ENCODE peak calls at places on chromosomes 3 and 15, in six cellular contexts. E is IMR-90, C is H9, X is neuronal stem cell, D is mesenchymal stem cell, K is H1. Q is an unnamed sample.

GRCh38 chr3:181250714-181251113 is 261.2 kb upstream of the DNAJC19 start:
- DNase-seq in E (no peak), C (no peak), X (no peak), D (no peak), K (no peak), Q (no peak)

GRCh38 chr3:21705769-21706168 is 45.2 kb downstream of the ZNF385D start:
- DNase-seq in E (peak), C (no peak), X (no peak), D (no peak), K (no peak), Q (peak)

GRCh38 chr3:70736009-70736408 is 423.6 kb upstream of the MDFIC2 start:
- DNase-seq in E (peak), C (no peak), X (no peak), D (peak), K (no peak), Q (no peak)

GRCh38 chr15:74156678-74157411 is 16.7 kb upstream of the ISLR start:
- DNase-seq in E (no peak), C (peak), X (no peak), D (peak), K (no peak), Q (no peak)

GRCh38 chr3:17183951-17184550 is 299.3 kb downstream of the PLCL2 start:
- DNase-seq in E (peak), C (no peak), X (no peak), D (peak), K (no peak), Q (peak)

GRCh38 chr3:186997061-186998054 is 67.0 kb downstream of the ST6GAL1 start:
- DNase-seq in E (no peak), C (no peak), X (no peak), D (no peak), K (no peak), Q (no peak)

GRCh38 chr3:115713247-115713646 is 89.9 kb downstream of the GAP43 start:
- DNase-seq in E (peak), C (no peak), X (no peak), D (no peak), K (no peak), Q (no peak)

GRCh38 chr3:195863121-195864061 is 45.0 kb downstream of the TNK2 start:
- DNase-seq in E (peak), C (peak), X (peak), D (peak), K (peak), Q (peak)

GRCh38 chr3:55912880-55913279 is 425.8 kb upstream of the WNT5A start:
- DNase-seq in E (no peak), C (no peak), X (no peak), D (no peak), K (no peak), Q (no peak)

GRCh38 chr15:85927936-85928537 is 133.3 kb upstream of the KLHL25 start:
- DNase-seq in E (no peak), C (no peak), X (no peak), D (no peak), K (no peak), Q (no peak)

GRCh38 chr3:38139652-38140051 is 1.2 kb downstream of the MYD88 start:
- DNase-seq in E (no peak), C (no peak), X (no peak), D (no peak), K (peak), Q (no peak)

GRCh38 chr15:97023131-97023844 is 692.8 kb downstream of the NR2F2 start:
- DNase-seq in E (no peak), C (no peak), X (no peak), D (peak), K (no peak), Q (no peak)

GRCh38 chr15:74369084-74369745 is 1.8 kb upstream of the CYP11A1 start:
- DNase-seq in E (no peak), C (no peak), X (no peak), D (no peak), K (no peak), Q (no peak)

GRCh38 chr3:15339786-15340215 is 7.4 kb upstream of the SH3BP5 start:
- DNase-seq in E (peak), C (no peak), X (no peak), D (peak), K (no peak), Q (no peak)

GRCh38 chr3:15367059-15367458 is 34.7 kb upstream of the SH3BP5 start:
- DNase-seq in E (peak), C (no peak), X (no peak), D (peak), K (no peak), Q (no peak)

GRCh38 chr3:177705976-177706866 is 508.9 kb upstream of the TBL1XR1 start:
- DNase-seq in E (no peak), C (no peak), X (no peak), D (no peak), K (no peak), Q (no peak)

GRCh38 chr3:151976211-151977050 is 103.0 kb downstream of the SUCNR1 start:
- DNase-seq in E (peak), C (no peak), X (no peak), D (peak), K (no peak), Q (peak)

GRCh38 chr3:142857056-142857455 is 31.8 kb downstream of the PCOLCE2 start:
- DNase-seq in E (no peak), C (peak), X (no peak), D (peak), K (no peak), Q (peak)

GRCh38 chr3:160134964-160135363 is 90.3 kb upstream of the C3orf80 start:
- DNase-seq in E (peak), C (no peak), X (no peak), D (peak), K (no peak), Q (no peak)

GRCh38 chr3:78139166-78139565 is 1099.3 kb downstream of the ROBO2 start:
- DNase-seq in E (peak), C (no peak), X (no peak), D (peak), K (no peak), Q (no peak)

GRCh38 chr3:108241146-108241545 is 18.9 kb upstream of the IFT57 start:
- DNase-seq in E (no peak), C (no peak), X (no peak), D (no peak), K (no peak), Q (peak)

GRCh38 chr15:70113304-70113700 is 15.6 kb upstream of the TLE3 start:
- DNase-seq in E (no peak), C (no peak), X (no peak), D (no peak), K (no peak), Q (no peak)

GRCh38 chr3:47976135-47976758 is 40.0 kb downstream of the MAP4 start:
- DNase-seq in E (no peak), C (no peak), X (no peak), D (no peak), K (no peak), Q (no peak)

GRCh38 chr3:46208167-46208704 is at the start of gene CCR1:
- DNase-seq in E (peak), C (peak), X (peak), D (peak), K (peak), Q (peak)

GRCh38 chr3:42066516-42067181 is 24.5 kb upstream of the TRAK1 start:
- DNase-seq in E (peak), C (peak), X (peak), D (peak), K (no peak), Q (peak)

GRCh38 chr3:14988988-14989394 is 41.6 kb downstream of the NR2C2 start:
- DNase-seq in E (no peak), C (peak), X (no peak), D (no peak), K (no peak), Q (peak)

DNA sequence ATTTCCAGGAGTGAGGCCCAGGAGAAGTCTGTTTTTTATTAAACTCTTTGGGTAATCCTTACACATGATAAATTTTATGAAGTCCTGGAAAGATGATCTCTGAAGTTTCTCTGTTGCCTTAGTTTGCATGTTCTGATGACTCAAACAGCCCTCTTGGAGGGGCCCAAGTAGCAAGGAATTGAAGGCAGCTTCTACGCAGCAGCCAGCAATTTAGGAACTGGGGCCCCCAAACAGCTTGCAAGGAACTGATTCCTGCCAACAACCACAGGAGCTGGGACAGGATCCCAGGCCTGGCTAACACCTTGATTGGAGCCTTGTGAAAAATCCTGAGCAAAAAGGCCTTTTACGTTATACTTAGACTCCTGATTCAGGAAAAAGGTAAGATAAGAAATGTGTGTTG is 5.3 kb upstream of the ACP3 start:
- DNase-seq in E (peak), C (no peak), X (no peak), D (no peak), K (no peak), Q (no peak)
- H2BK120ac ChIP-seq in E (no peak), C (no peak), X (no peak), D (no peak), K (no peak), Q (no peak)

GRCh38 chr3:12288466-12289129 is at the start of gene PPARG:
- DNase-seq in E (no peak), C (peak), X (peak), D (peak), K (peak), Q (peak)
- H2BK120ac ChIP-seq in E (peak), C (no peak), X (no peak), D (peak), K (no peak), Q (no peak)

GRCh38 chr15:37098468-37099320 is 1.7 kb downstream of the MEIS2 start:
- DNase-seq in E (peak), C (peak), X (peak), D (peak), K (no peak), Q (peak)
- H2BK120ac ChIP-seq in E (peak), C (no peak), X (peak), D (peak), K (no peak), Q (no peak)

DNA sequence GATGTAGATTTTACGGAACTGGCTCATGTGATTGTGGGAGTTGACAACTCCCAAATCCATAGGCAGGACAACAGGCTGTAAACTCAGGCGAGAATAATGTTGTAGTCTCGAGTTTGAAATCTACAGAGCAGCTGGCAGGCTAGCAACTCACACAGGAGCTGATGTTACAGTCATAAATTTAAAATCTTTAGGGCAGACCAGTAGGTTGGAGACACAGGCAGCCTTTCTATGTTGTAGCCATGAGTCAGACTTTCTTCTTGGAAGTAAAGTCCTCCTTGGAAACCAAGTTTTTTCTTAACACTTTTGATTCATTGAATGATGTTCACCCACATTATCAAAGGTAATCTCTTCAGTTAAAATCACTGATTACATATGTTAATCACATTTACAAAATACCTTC is 89.1 kb upstream of the ALCAM start:
- DNase-seq in E (peak), C (no peak), X (no peak), D (peak), K (no peak), Q (no peak)
- H2BK120ac ChIP-seq in E (no peak), C (no peak), X (no peak), D (no peak), K (no peak), Q (no peak)

GRCh38 chr3:150220041-150220440 is 188.1 kb upstream of the TSC22D2 start:
- DNase-seq in E (no peak), C (no peak), X (no peak), D (no peak), K (no peak), Q (no peak)
- H2BK120ac ChIP-seq in E (no peak), C (no peak), X (no peak), D (no peak), K (no peak), Q (no peak)

GRCh38 chr15:50162988-50163718 is 18.8 kb upstream of the SLC27A2 start:
- DNase-seq in E (no peak), C (no peak), X (no peak), D (no peak), K (no peak), Q (no peak)

GRCh38 chr15:50164458-50164857 is 17.5 kb upstream of the SLC27A2 start:
- DNase-seq in E (no peak), C (no peak), X (no peak), D (no peak), K (no peak), Q (no peak)

GRCh38 chr15:50167112-50167511 is 14.9 kb upstream of the SLC27A2 start:
- DNase-seq in E (no peak), C (no peak), X (no peak), D (no peak), K (no peak), Q (no peak)

GRCh38 chr15:50166216-50166615 is 15.8 kb upstream of the SLC27A2 start:
- DNase-seq in E (peak), C (no peak), X (no peak), D (peak), K (no peak), Q (no peak)

DNA sequence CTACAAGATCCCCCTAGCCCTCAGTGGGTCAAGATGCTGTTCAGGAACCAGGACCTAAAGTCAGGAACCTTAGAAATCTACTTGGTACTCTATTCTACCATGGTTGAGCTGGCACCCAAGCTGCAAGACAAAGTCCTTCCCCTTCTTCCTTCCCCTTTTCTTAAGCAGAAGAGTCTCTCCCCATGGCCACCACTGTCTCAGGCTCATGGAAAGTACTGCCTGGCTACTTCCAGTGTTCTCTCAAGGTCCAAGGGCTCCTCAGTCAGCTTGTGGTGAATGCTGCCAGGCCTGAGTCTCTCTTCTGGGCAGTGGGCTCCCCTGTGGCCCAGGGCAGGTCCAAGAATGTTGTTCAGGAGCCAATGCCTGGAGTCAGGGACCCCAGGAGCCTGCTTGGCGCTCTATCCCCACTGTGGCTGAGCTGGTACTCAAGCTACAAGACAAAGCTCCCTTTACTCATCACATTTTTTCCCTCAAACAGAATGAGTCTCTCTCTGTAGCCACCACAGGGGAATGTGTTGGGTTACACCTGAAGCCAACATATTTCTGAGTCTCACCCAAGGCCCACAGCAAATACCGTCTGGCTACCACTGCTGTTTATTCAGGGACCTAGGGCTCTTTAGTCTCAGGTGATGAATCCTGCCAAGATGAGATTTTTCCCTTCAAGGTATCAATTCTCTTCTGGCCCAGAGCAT is 18.1 kb upstream of the SLC27A2 start:
- DNase-seq in E (no peak), C (no peak), X (no peak), D (no peak), K (no peak), Q (no peak)
- H2BK120ac ChIP-seq in E (no peak), C (no peak), X (no peak), D (no peak), K (no peak), Q (no peak)